ENCODE peak calls at places on chromosomes 5 and 9, in six cellular contexts. E is fibroblast of lung; Z is CD4-positive, CD25-positive, alpha-beta regulatory T cell; G is A673; T is stimulated activated CD4-positive, alpha-beta T cell treated with anti-CD3 and anti-CD28 coated beads, Interleukin-2, amount 100 ng/mL, for 48 hours; N is GM06990. H is an unnamed sample.

GRCh38 chr5:168603776-168604175 is 24.6 kb upstream of the PANK3 start:
- DNase-seq in N (no peak), T (no peak), Z (no peak), G (peak; percentile 38), E (no peak), H (no peak)

GRCh38 chr5:98700730-98701129 is 72.7 kb upstream of the RGMB start:
- DNase-seq in N (no peak), Z (no peak), T (no peak), G (no peak), E (no peak), H (no peak)

GRCh38 chr5:77337716-77338115 is 127.2 kb downstream of the PDE8B start:
- DNase-seq in N (no peak), T (no peak), E (no peak), Z (no peak), G (peak; percentile 24), H (no peak)

GRCh38 chr5:96538831-96539250 is 105.8 kb upstream of the PCSK1 start:
- DNase-seq in N (no peak), T (no peak), Z (no peak), G (no peak), E (peak; percentile 67), H (no peak)

GRCh38 chr5:157271740-157272271 is 5.9 kb downstream of the CYFIP2 start:
- DNase-seq in T (no peak), N (peak; percentile 86), Z (peak; percentile 82), G (no peak), E (no peak), H (peak; percentile 20)

GRCh38 chr9:114339130-114339908 is 9.7 kb downstream of the ORM2 start:
- DNase-seq in N (peak; percentile 69), T (peak; percentile 61), G (peak; percentile 57), Z (peak; percentile 26), E (peak; percentile 51), H (no peak)

GRCh38 chr9:90053027-90053426 is 448.2 kb downstream of the GADD45G start:
- DNase-seq in N (no peak), E (no peak), G (peak; percentile 18), Z (no peak), T (peak; percentile 17), H (no peak)

GRCh38 chr9:136347472-136348256 is 15.9 kb downstream of the DNLZ start:
- DNase-seq in T (no peak), Z (no peak), N (no peak), G (no peak), E (no peak), H (no peak)

GRCh38 chr9:123176230-123176629 is 92.2 kb downstream of the STRBP start:
- DNase-seq in T (no peak), N (no peak), Z (no peak), G (no peak), E (peak; percentile 18), H (no peak)

GRCh38 chr5:102715405-102715804 is 39.7 kb upstream of the PAM start:
- DNase-seq in G (peak; percentile 31), Z (no peak), N (no peak), E (peak; percentile 88), T (no peak), H (no peak)

GRCh38 chr9:23590601-23591000 is 235.4 kb downstream of the ELAVL2 start:
- DNase-seq in T (no peak), N (no peak), Z (no peak), E (no peak), G (no peak), H (no peak)

GRCh38 chr9:34328500-34328982 is 527 bp downstream of the KIF24 start:
- DNase-seq in E (peak; percentile 8), T (no peak), Z (no peak), G (no peak), N (no peak), H (peak; percentile 80)

GRCh38 chr9:136713555-136713949 is 1.2 kb downstream of the DIPK1B start:
- DNase-seq in E (no peak), G (peak; percentile 53), Z (no peak), N (no peak), T (no peak), H (no peak)

GRCh38 chr5:39657943-39658342 is 233.2 kb upstream of the DAB2 start:
- DNase-seq in Z (no peak), E (no peak), N (no peak), T (no peak), G (no peak), H (no peak)